ENCODE peak calls at places on chromosome 7, in seven cellular contexts. One of them, this sample, is unnamed.

GRCh38 chr7:104800307-104800706 is 213.7 kb upstream of the KMT2E start:
- DNase-seq in neural progenitor cell: no peak
- DNase-seq in hepatocyte: no peak
- DNase-seq in IMR-90: no peak
- DNase-seq in mesendoderm: no peak
- DNase-seq in A549: no peak
- DNase-seq in H1: no peak
- DNase-seq in this sample: no peak

GRCh38 chr7:110412614-110413013 is 678.3 kb upstream of the LRRN3 start:
- DNase-seq in A549: no peak
- DNase-seq in IMR-90: no peak
- DNase-seq in mesendoderm: no peak
- DNase-seq in neural progenitor cell: no peak
- DNase-seq in hepatocyte: no peak
- DNase-seq in H1: no peak
- DNase-seq in this sample: no peak

GRCh38 chr7:148856035-148856881 is 27.8 kb downstream of the EZH2 start:
- DNase-seq in IMR-90: peak
- DNase-seq in mesendoderm: peak
- DNase-seq in hepatocyte: peak
- DNase-seq in neural progenitor cell: peak
- DNase-seq in A549: peak
- DNase-seq in H1: no peak
- DNase-seq in this sample: peak

GRCh38 chr7:100865971-100866720 is 1.0 kb upstream of the TRIP6 start:
- DNase-seq in A549: no peak
- DNase-seq in IMR-90: no peak
- DNase-seq in neural progenitor cell: no peak
- DNase-seq in mesendoderm: no peak
- DNase-seq in hepatocyte: no peak
- DNase-seq in H1: no peak
- DNase-seq in this sample: peak

GRCh38 chr7:48244902-48245301 is 73.6 kb downstream of the ABCA13 start:
- DNase-seq in mesendoderm: no peak
- DNase-seq in A549: no peak
- DNase-seq in neural progenitor cell: no peak
- DNase-seq in H1: no peak
- DNase-seq in hepatocyte: no peak
- DNase-seq in IMR-90: peak
- DNase-seq in this sample: peak

GRCh38 chr7:95155965-95156364 is 168.4 kb downstream of the PON1 start:
- DNase-seq in A549: no peak
- DNase-seq in H1: no peak
- DNase-seq in IMR-90: no peak
- DNase-seq in hepatocyte: no peak
- DNase-seq in neural progenitor cell: no peak
- DNase-seq in mesendoderm: no peak
- DNase-seq in this sample: no peak

GRCh38 chr7:81648716-81649115 is 121.1 kb downstream of the HGF start:
- DNase-seq in A549: no peak
- DNase-seq in H1: no peak
- DNase-seq in IMR-90: peak
- DNase-seq in hepatocyte: no peak
- DNase-seq in neural progenitor cell: no peak
- DNase-seq in mesendoderm: no peak
- DNase-seq in this sample: no peak

GRCh38 chr7:46153951-46154787 is 233.1 kb upstream of the IGFBP3 start:
- DNase-seq in neural progenitor cell: no peak
- DNase-seq in mesendoderm: peak
- DNase-seq in A549: no peak
- DNase-seq in IMR-90: no peak
- DNase-seq in hepatocyte: peak
- DNase-seq in H1: no peak
- DNase-seq in this sample: peak

GRCh38 chr7:108193593-108194498 is 63.7 kb upstream of the LAMB4 start:
- DNase-seq in neural progenitor cell: no peak
- DNase-seq in A549: no peak
- DNase-seq in IMR-90: no peak
- DNase-seq in H1: no peak
- DNase-seq in hepatocyte: no peak
- DNase-seq in mesendoderm: no peak
- DNase-seq in this sample: no peak

GRCh38 chr7:47816647-47817046 is 131.6 kb downstream of the PKD1L1 start:
- DNase-seq in mesendoderm: no peak
- DNase-seq in hepatocyte: no peak
- DNase-seq in IMR-90: peak
- DNase-seq in H1: no peak
- DNase-seq in A549: no peak
- DNase-seq in neural progenitor cell: no peak
- DNase-seq in this sample: peak

GRCh38 chr7:80294321-80294720 is 159.7 kb downstream of the GNAI1 start:
- DNase-seq in hepatocyte: no peak
- DNase-seq in H1: no peak
- DNase-seq in mesendoderm: no peak
- DNase-seq in A549: no peak
- DNase-seq in IMR-90: peak
- DNase-seq in neural progenitor cell: no peak
- DNase-seq in this sample: peak

GRCh38 chr7:79778786-79779382 is 325.4 kb upstream of the MAGI2 start:
- DNase-seq in A549: no peak
- DNase-seq in neural progenitor cell: no peak
- DNase-seq in hepatocyte: peak
- DNase-seq in mesendoderm: no peak
- DNase-seq in H1: no peak
- DNase-seq in IMR-90: peak
- DNase-seq in this sample: peak

GRCh38 chr7:95794917-95795515 is 22.7 kb downstream of the DYNC1I1 start:
- DNase-seq in neural progenitor cell: peak
- DNase-seq in IMR-90: peak
- DNase-seq in mesendoderm: peak
- DNase-seq in H1: no peak
- DNase-seq in hepatocyte: peak
- DNase-seq in A549: no peak
- DNase-seq in this sample: peak

GRCh38 chr7:152876749-152877148 is 117.2 kb downstream of the ACTR3B start:
- DNase-seq in hepatocyte: no peak
- DNase-seq in A549: no peak
- DNase-seq in neural progenitor cell: no peak
- DNase-seq in IMR-90: no peak
- DNase-seq in mesendoderm: no peak
- DNase-seq in H1: no peak
- DNase-seq in this sample: no peak

GRCh38 chr7:107564553-107565298 is 955 bp downstream of the DUS4L start:
- DNase-seq in neural progenitor cell: peak
- DNase-seq in mesendoderm: peak
- DNase-seq in IMR-90: peak
- DNase-seq in H1: no peak
- DNase-seq in A549: no peak
- DNase-seq in hepatocyte: no peak
- DNase-seq in this sample: peak

GRCh38 chr7:22356855-22357310 is at the start of gene RAPGEF5:
- DNase-seq in IMR-90: no peak
- DNase-seq in H1: peak
- DNase-seq in A549: peak
- DNase-seq in mesendoderm: peak
- DNase-seq in neural progenitor cell: peak
- DNase-seq in hepatocyte: peak
- DNase-seq in this sample: peak

GRCh38 chr7:22355620-22356009 is 1.3 kb downstream of the RAPGEF5 start:
- DNase-seq in neural progenitor cell: no peak
- DNase-seq in mesendoderm: no peak
- DNase-seq in H1: no peak
- DNase-seq in hepatocyte: no peak
- DNase-seq in A549: no peak
- DNase-seq in IMR-90: no peak
- DNase-seq in this sample: no peak

GRCh38 chr7:22359156-22359697 is 2.3 kb upstream of the RAPGEF5 start:
- DNase-seq in mesendoderm: no peak
- DNase-seq in neural progenitor cell: no peak
- DNase-seq in A549: no peak
- DNase-seq in H1: no peak
- DNase-seq in hepatocyte: peak
- DNase-seq in IMR-90: no peak
- DNase-seq in this sample: no peak

GRCh38 chr7:22356010-22356854 is 722 bp downstream of the RAPGEF5 start:
- DNase-seq in mesendoderm: no peak
- DNase-seq in IMR-90: no peak
- DNase-seq in H1: peak
- DNase-seq in A549: no peak
- DNase-seq in neural progenitor cell: peak
- DNase-seq in hepatocyte: peak
- DNase-seq in this sample: peak

GRCh38 chr7:22357311-22358175 is 589 bp upstream of the RAPGEF5 start:
- DNase-seq in A549: peak
- DNase-seq in mesendoderm: peak
- DNase-seq in H1: peak
- DNase-seq in neural progenitor cell: peak
- DNase-seq in IMR-90: peak
- DNase-seq in hepatocyte: peak
- DNase-seq in this sample: peak
- H3K4me3 ChIP-seq in A549: peak
- H3K4me3 ChIP-seq in mesendoderm: no peak
- H3K4me3 ChIP-seq in H1: peak
- H3K4me3 ChIP-seq in neural progenitor cell: peak
- H3K4me3 ChIP-seq in IMR-90: no peak
- H3K4me3 ChIP-seq in hepatocyte: peak
- H3K4me3 ChIP-seq in this sample: peak

GRCh38 chr7:38291117-38291647 is 17.7 kb upstream of the TARP start:
- DNase-seq in neural progenitor cell: no peak
- DNase-seq in hepatocyte: no peak
- DNase-seq in mesendoderm: peak
- DNase-seq in H1: no peak
- DNase-seq in A549: no peak
- DNase-seq in IMR-90: no peak
- DNase-seq in this sample: no peak

GRCh38 chr7:38296059-38296857 is 22.8 kb upstream of the TARP start:
- DNase-seq in mesendoderm: no peak
- DNase-seq in hepatocyte: no peak
- DNase-seq in IMR-90: no peak
- DNase-seq in H1: no peak
- DNase-seq in A549: no peak
- DNase-seq in neural progenitor cell: no peak
- DNase-seq in this sample: no peak

GRCh38 chr7:38294926-38295325 is 21.5 kb upstream of the TARP start:
- DNase-seq in mesendoderm: no peak
- DNase-seq in A549: no peak
- DNase-seq in IMR-90: no peak
- DNase-seq in H1: no peak
- DNase-seq in neural progenitor cell: no peak
- DNase-seq in hepatocyte: no peak
- DNase-seq in this sample: no peak

GRCh38 chr7:38292442-38292841 is 19.0 kb upstream of the TARP start:
- DNase-seq in IMR-90: no peak
- DNase-seq in A549: no peak
- DNase-seq in mesendoderm: no peak
- DNase-seq in H1: no peak
- DNase-seq in neural progenitor cell: no peak
- DNase-seq in hepatocyte: no peak
- DNase-seq in this sample: no peak

GRCh38 chr7:38291650-38292049 is 18.2 kb upstream of the TARP start:
- DNase-seq in IMR-90: no peak
- DNase-seq in H1: no peak
- DNase-seq in hepatocyte: no peak
- DNase-seq in A549: no peak
- DNase-seq in mesendoderm: no peak
- DNase-seq in neural progenitor cell: no peak
- DNase-seq in this sample: no peak
- H3K4me2 ChIP-seq in IMR-90: no peak
- H3K4me2 ChIP-seq in H1: no peak
- H3K4me2 ChIP-seq in hepatocyte: no peak
- H3K4me2 ChIP-seq in A549: no peak
- H3K4me2 ChIP-seq in mesendoderm: no peak
- H3K4me2 ChIP-seq in neural progenitor cell: no peak
- H3K4me2 ChIP-seq in this sample: no peak

DNA sequence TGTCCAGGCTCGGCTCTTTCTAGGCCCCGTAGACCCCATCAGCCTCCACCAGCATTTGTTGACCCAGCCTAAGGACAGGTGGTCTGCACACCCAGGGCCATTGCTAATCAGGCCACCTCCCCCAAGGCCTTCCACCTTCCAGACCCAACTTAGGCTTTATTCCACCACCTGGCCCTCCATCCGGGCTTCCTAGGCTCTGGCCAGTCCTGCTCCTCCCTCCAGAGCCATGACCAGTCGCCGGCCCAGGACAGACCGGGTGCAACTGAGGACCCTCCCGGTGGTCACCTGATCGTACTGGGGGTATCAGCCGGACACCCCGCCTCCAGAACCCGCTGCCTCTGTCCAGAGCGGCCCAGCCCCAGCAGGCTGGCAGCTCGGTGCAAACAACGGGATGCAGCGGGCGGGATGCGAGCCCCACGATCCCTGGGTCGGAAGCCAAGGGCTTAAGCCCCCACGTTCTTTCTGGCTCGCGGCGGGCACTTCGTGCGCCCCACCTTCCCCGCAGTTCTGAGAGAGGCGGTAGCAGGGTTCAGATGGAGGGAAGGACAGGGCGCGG is 545 bp downstream of the NACAD start:
- DNase-seq in IMR-90: no peak
- DNase-seq in A549: no peak
- DNase-seq in hepatocyte: no peak
- DNase-seq in mesendoderm: no peak
- DNase-seq in neural progenitor cell: peak
- DNase-seq in H1: peak
- DNase-seq in this sample: no peak
- H3K4me3 ChIP-seq in IMR-90: peak
- H3K4me3 ChIP-seq in A549: no peak
- H3K4me3 ChIP-seq in hepatocyte: peak
- H3K4me3 ChIP-seq in mesendoderm: no peak
- H3K4me3 ChIP-seq in neural progenitor cell: peak
- H3K4me3 ChIP-seq in H1: peak
- H3K4me3 ChIP-seq in this sample: no peak

GRCh38 chr7:49397750-49398149 is 375.7 kb upstream of the VWC2 start:
- DNase-seq in neural progenitor cell: no peak
- DNase-seq in mesendoderm: no peak
- DNase-seq in IMR-90: no peak
- DNase-seq in hepatocyte: no peak
- DNase-seq in A549: no peak
- DNase-seq in H1: no peak
- DNase-seq in this sample: no peak
- H3K4me2 ChIP-seq in neural progenitor cell: no peak
- H3K4me2 ChIP-seq in mesendoderm: no peak
- H3K4me2 ChIP-seq in IMR-90: no peak
- H3K4me2 ChIP-seq in hepatocyte: no peak
- H3K4me2 ChIP-seq in A549: no peak
- H3K4me2 ChIP-seq in H1: no peak
- H3K4me2 ChIP-seq in this sample: no peak

GRCh38 chr7:27236053-27236410 is 6.6 kb upstream of the EVX1 start:
- DNase-seq in A549: no peak
- DNase-seq in hepatocyte: no peak
- DNase-seq in neural progenitor cell: peak
- DNase-seq in IMR-90: no peak
- DNase-seq in H1: no peak
- DNase-seq in mesendoderm: peak
- DNase-seq in this sample: no peak
- H3K4me3 ChIP-seq in A549: peak
- H3K4me3 ChIP-seq in hepatocyte: peak
- H3K4me3 ChIP-seq in neural progenitor cell: peak
- H3K4me3 ChIP-seq in IMR-90: no peak
- H3K4me3 ChIP-seq in H1: peak
- H3K4me3 ChIP-seq in mesendoderm: peak
- H3K4me3 ChIP-seq in this sample: peak

This sample was measured in GM23248.